ENCODE peak calls at places on chromosomes 1 and 21, in five cellular contexts. One of them, this sample, is unnamed.

GRCh38 chr21:46097826-46098286 is at the start of gene COL6A2:
- DNase-seq in mesenchymal stem cell: peak
- DNase-seq in H1: peak
- DNase-seq in neuronal stem cell: peak
- DNase-seq in trophoblast cell: peak
- DNase-seq in this sample: peak

GRCh38 chr1:51622455-51622913 is 5.6 kb downstream of the OSBPL9 start:
- DNase-seq in mesenchymal stem cell: peak
- DNase-seq in H1: no peak
- DNase-seq in neuronal stem cell: no peak
- DNase-seq in trophoblast cell: peak
- DNase-seq in this sample: peak

GRCh38 chr1:8093221-8093980 is 67.3 kb upstream of the ERRFI1 start:
- DNase-seq in mesenchymal stem cell: no peak
- DNase-seq in H1: no peak
- DNase-seq in neuronal stem cell: no peak
- DNase-seq in trophoblast cell: no peak
- DNase-seq in this sample: no peak

GRCh38 chr1:219465247-219466093 is 147.4 kb downstream of the ZC3H11B start:
- DNase-seq in mesenchymal stem cell: peak
- DNase-seq in H1: no peak
- DNase-seq in neuronal stem cell: no peak
- DNase-seq in trophoblast cell: no peak
- DNase-seq in this sample: no peak

GRCh38 chr1:3905953-3906671 is 6.0 kb upstream of the C1orf174 start:
- DNase-seq in mesenchymal stem cell: no peak
- DNase-seq in H1: no peak
- DNase-seq in neuronal stem cell: no peak
- DNase-seq in trophoblast cell: no peak
- DNase-seq in this sample: no peak

GRCh38 chr1:213993929-213994328 is 6.2 kb downstream of the PROX1 start:
- DNase-seq in mesenchymal stem cell: no peak
- DNase-seq in H1: no peak
- DNase-seq in neuronal stem cell: no peak
- DNase-seq in trophoblast cell: no peak
- DNase-seq in this sample: no peak

GRCh38 chr1:79808816-79809475 is 802.4 kb upstream of the ADGRL4 start:
- DNase-seq in mesenchymal stem cell: no peak
- DNase-seq in H1: no peak
- DNase-seq in neuronal stem cell: no peak
- DNase-seq in trophoblast cell: no peak
- DNase-seq in this sample: no peak

GRCh38 chr1:35449334-35450008 is 107.7 kb downstream of the KIAA0319L start:
- DNase-seq in mesenchymal stem cell: peak
- DNase-seq in H1: no peak
- DNase-seq in neuronal stem cell: no peak
- DNase-seq in trophoblast cell: no peak
- DNase-seq in this sample: no peak

GRCh38 chr1:8075511-8076051 is 49.5 kb upstream of the ERRFI1 start:
- DNase-seq in mesenchymal stem cell: peak
- DNase-seq in H1: no peak
- DNase-seq in neuronal stem cell: no peak
- DNase-seq in trophoblast cell: peak
- DNase-seq in this sample: peak

GRCh38 chr1:12433323-12434053 is 184.5 kb downstream of the DHRS3 start:
- DNase-seq in mesenchymal stem cell: peak
- DNase-seq in H1: peak
- DNase-seq in neuronal stem cell: peak
- DNase-seq in trophoblast cell: no peak
- DNase-seq in this sample: peak

GRCh38 chr1:166855558-166855957 is 16.3 kb downstream of the POGK start:
- DNase-seq in mesenchymal stem cell: no peak
- DNase-seq in H1: no peak
- DNase-seq in neuronal stem cell: no peak
- DNase-seq in trophoblast cell: no peak
- DNase-seq in this sample: no peak

GRCh38 chr1:154622503-154623039 is 14.6 kb upstream of the ADAR start:
- DNase-seq in mesenchymal stem cell: no peak
- DNase-seq in H1: no peak
- DNase-seq in neuronal stem cell: no peak
- DNase-seq in trophoblast cell: no peak
- DNase-seq in this sample: no peak

GRCh38 chr1:154616659-154617345 is 8.8 kb upstream of the ADAR start:
- DNase-seq in mesenchymal stem cell: no peak
- DNase-seq in H1: no peak
- DNase-seq in neuronal stem cell: no peak
- DNase-seq in trophoblast cell: no peak
- DNase-seq in this sample: no peak

GRCh38 chr1:154615411-154615810 is 7.4 kb upstream of the ADAR start:
- DNase-seq in mesenchymal stem cell: no peak
- DNase-seq in H1: no peak
- DNase-seq in neuronal stem cell: no peak
- DNase-seq in trophoblast cell: peak
- DNase-seq in this sample: no peak

GRCh38 chr1:154621875-154622274 is 13.9 kb upstream of the ADAR start:
- DNase-seq in mesenchymal stem cell: no peak
- DNase-seq in H1: no peak
- DNase-seq in neuronal stem cell: no peak
- DNase-seq in trophoblast cell: no peak
- DNase-seq in this sample: no peak

GRCh38 chr1:154619181-154619948 is 11.4 kb upstream of the ADAR start:
- DNase-seq in mesenchymal stem cell: no peak
- DNase-seq in H1: no peak
- DNase-seq in neuronal stem cell: no peak
- DNase-seq in trophoblast cell: no peak
- DNase-seq in this sample: no peak
- H2BK12ac ChIP-seq in mesenchymal stem cell: no peak
- H2BK12ac ChIP-seq in H1: no peak
- H2BK12ac ChIP-seq in neuronal stem cell: no peak
- H2BK12ac ChIP-seq in trophoblast cell: no peak
- H2BK12ac ChIP-seq in this sample: no peak

DNA sequence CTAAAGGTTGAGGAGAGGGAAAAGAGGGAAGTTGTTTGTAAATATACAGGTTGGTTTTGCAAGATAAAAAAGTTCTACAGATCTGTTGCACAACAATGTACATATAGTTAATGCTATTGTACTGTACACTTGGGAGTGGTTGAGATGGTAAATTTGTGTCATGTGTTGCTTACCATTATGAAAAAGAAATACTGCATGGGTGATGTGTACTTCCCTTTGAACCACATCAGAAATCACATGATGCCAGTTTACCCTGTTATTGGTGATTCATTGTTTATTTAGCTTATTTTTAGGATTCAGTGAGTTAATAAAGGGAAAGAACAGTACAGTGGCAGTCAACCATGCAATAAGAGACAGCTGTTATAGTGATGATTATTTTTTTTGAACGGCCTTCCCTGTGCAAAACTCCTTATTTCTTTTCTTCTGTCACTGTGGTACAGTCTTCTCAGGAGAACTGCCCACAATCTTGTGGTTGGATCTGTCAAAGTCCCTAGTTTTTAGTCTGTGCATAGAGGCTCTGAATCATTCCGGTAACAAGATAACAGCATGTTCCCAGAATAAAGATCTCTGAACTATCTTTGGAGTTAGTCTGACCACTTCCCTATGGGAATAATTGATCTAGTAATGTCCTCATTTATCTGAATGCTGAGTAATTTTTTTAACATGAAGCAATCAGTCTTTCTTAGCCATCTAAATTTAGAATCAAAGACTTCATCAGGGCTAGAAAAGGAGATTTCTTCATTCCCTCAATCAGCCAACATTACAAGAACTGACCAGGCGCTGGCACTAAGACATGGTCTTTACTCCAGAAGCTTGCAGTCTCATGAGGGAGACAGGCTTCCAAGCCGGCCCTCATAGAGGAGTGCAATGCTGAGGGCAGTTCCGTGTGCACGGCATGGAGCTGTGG is 84.2 kb downstream of the SH3GLB1 start:
- DNase-seq in mesenchymal stem cell: peak
- DNase-seq in H1: peak
- DNase-seq in neuronal stem cell: no peak
- DNase-seq in trophoblast cell: no peak
- DNase-seq in this sample: no peak
- H2BK12ac ChIP-seq in mesenchymal stem cell: no peak
- H2BK12ac ChIP-seq in H1: no peak
- H2BK12ac ChIP-seq in neuronal stem cell: no peak
- H2BK12ac ChIP-seq in trophoblast cell: no peak
- H2BK12ac ChIP-seq in this sample: no peak

DNA sequence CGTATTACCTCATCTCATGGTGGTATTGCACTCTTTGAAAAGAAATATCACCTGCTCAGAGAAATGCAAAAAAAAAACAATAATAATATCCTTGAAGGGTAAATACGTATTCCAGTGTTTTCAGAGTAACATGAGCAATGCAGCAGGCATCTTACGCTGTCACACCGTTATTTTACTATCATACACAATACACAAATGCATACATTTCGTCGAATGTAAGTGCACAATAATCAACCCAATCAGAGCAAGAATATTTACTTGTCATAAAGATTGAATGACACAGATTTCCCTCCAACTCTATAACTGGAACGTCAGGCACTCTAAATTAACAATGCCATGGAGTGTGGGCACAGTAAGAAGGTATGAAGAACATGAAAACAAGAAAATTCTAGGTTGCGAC is 1050.1 kb downstream of the PLA2G4A start:
- DNase-seq in mesenchymal stem cell: no peak
- DNase-seq in H1: no peak
- DNase-seq in neuronal stem cell: no peak
- DNase-seq in trophoblast cell: no peak
- DNase-seq in this sample: no peak
- H2BK12ac ChIP-seq in mesenchymal stem cell: no peak
- H2BK12ac ChIP-seq in H1: no peak
- H2BK12ac ChIP-seq in neuronal stem cell: no peak
- H2BK12ac ChIP-seq in trophoblast cell: no peak
- H2BK12ac ChIP-seq in this sample: no peak

DNA sequence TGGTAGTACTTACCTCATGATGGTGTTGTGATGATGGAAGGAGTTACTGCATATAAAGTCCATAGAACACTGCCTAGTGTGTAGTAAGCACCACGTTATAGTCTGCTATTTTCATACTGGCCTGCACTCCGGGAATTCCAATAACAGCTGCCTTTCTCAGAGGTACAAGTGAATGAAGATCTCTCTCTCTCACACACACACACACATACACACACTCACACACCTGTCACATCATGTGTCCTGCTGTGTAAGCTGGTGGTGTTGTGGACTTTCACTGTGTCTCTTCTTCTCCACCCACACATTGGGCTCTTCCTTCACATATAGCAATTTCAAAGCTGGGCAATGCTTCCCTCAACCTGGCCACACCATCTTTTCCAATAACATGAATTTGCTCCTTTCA is 33.4 kb upstream of the ST6GALNAC5 start:
- DNase-seq in mesenchymal stem cell: no peak
- DNase-seq in H1: no peak
- DNase-seq in neuronal stem cell: no peak
- DNase-seq in trophoblast cell: no peak
- DNase-seq in this sample: no peak
- H2BK12ac ChIP-seq in mesenchymal stem cell: no peak
- H2BK12ac ChIP-seq in H1: no peak
- H2BK12ac ChIP-seq in neuronal stem cell: no peak
- H2BK12ac ChIP-seq in trophoblast cell: no peak
- H2BK12ac ChIP-seq in this sample: no peak

DNA sequence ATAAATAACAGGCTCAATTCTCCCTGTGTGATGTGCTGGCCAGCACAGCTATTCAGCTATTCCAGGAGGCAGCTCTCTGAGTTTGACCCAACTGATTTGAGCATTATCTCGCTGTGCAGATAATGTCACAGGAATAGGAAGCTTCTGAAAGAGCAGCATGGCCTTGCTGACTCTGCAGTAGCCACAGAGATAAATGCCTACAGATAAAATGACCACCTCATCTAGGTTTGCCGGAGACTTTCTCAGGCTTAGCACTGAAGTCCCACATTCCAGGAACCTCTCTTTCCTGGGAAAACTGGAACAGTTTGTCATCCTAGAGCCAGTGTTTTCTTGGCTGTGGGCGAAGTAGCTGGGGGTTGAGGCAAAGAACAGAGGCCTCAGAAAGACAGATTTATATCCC is 98.9 kb downstream of the MRPL39 start:
- DNase-seq in mesenchymal stem cell: no peak
- DNase-seq in H1: no peak
- DNase-seq in neuronal stem cell: no peak
- DNase-seq in trophoblast cell: no peak
- DNase-seq in this sample: no peak
- H2BK12ac ChIP-seq in mesenchymal stem cell: no peak
- H2BK12ac ChIP-seq in H1: no peak
- H2BK12ac ChIP-seq in neuronal stem cell: no peak
- H2BK12ac ChIP-seq in trophoblast cell: no peak
- H2BK12ac ChIP-seq in this sample: no peak

GRCh38 chr1:208119225-208119606 is 125.0 kb downstream of the PLXNA2 start:
- DNase-seq in mesenchymal stem cell: no peak
- DNase-seq in H1: no peak
- DNase-seq in neuronal stem cell: no peak
- DNase-seq in trophoblast cell: no peak
- DNase-seq in this sample: no peak
- H2BK12ac ChIP-seq in mesenchymal stem cell: no peak
- H2BK12ac ChIP-seq in H1: no peak
- H2BK12ac ChIP-seq in neuronal stem cell: no peak
- H2BK12ac ChIP-seq in trophoblast cell: no peak
- H2BK12ac ChIP-seq in this sample: no peak

GRCh38 chr1:50417487-50417886 is 5.8 kb downstream of the DMRTA2 start:
- DNase-seq in mesenchymal stem cell: no peak
- DNase-seq in H1: peak
- DNase-seq in neuronal stem cell: no peak
- DNase-seq in trophoblast cell: no peak
- DNase-seq in this sample: peak
- H2BK12ac ChIP-seq in mesenchymal stem cell: no peak
- H2BK12ac ChIP-seq in H1: no peak
- H2BK12ac ChIP-seq in neuronal stem cell: no peak
- H2BK12ac ChIP-seq in trophoblast cell: no peak
- H2BK12ac ChIP-seq in this sample: no peak

DNA sequence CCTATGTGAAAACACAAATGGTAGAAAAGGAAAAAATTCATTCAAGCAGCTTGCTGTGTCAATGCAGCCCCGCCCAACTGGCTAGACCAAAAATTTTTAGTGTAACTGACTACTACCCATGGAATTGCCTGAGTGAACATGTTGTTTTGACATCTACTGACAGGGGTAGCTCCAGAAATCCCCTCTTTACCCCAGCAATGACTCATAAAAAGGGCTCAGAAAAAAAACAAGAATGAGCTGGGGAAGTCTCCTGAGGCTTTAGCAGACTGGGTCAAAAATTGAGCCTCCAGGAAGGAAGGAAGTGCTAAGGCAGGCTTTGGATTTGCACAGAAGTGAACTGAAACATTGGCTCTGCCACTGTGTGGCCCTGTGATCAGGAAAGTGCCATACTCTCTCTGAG is 24.4 kb upstream of the FGGY start:
- DNase-seq in mesenchymal stem cell: peak
- DNase-seq in H1: no peak
- DNase-seq in neuronal stem cell: no peak
- DNase-seq in trophoblast cell: no peak
- DNase-seq in this sample: no peak
- H2BK12ac ChIP-seq in mesenchymal stem cell: no peak
- H2BK12ac ChIP-seq in H1: no peak
- H2BK12ac ChIP-seq in neuronal stem cell: no peak
- H2BK12ac ChIP-seq in trophoblast cell: no peak
- H2BK12ac ChIP-seq in this sample: no peak